ENCODE peak calls at places on chromosomes 16 and 17, in four cellular contexts. One of them, this sample, is unnamed.

GRCh38 chr17:55842405-55843158 is 91.7 kb downstream of the PCTP start:
- DNase-seq in progenitor cell of endocrine pancreas: no peak
- DNase-seq in fibroblast of pulmonary artery: no peak
- DNase-seq in endothelial cell: no peak
- DNase-seq in this sample: no peak

GRCh38 chr17:6035801-6036394 is 34.3 kb upstream of the WSCD1 start:
- DNase-seq in progenitor cell of endocrine pancreas: no peak
- DNase-seq in endothelial cell: no peak
- DNase-seq in fibroblast of pulmonary artery: no peak
- DNase-seq in this sample: no peak

GRCh38 chr16:87971933-87972332 is 20.7 kb downstream of the BANP start:
- DNase-seq in fibroblast of pulmonary artery: no peak
- DNase-seq in progenitor cell of endocrine pancreas: no peak
- DNase-seq in endothelial cell: no peak
- DNase-seq in this sample: no peak

GRCh38 chr16:89560413-89561194 is at the start of gene RPL13:
- DNase-seq in progenitor cell of endocrine pancreas: peak; percentile 84
- DNase-seq in fibroblast of pulmonary artery: peak; percentile 96
- DNase-seq in endothelial cell: peak; percentile 92
- DNase-seq in this sample: peak; percentile 98

GRCh38 chr17:10316986-10317834 is 55.6 kb downstream of the MYH13 start:
- DNase-seq in fibroblast of pulmonary artery: peak; percentile 53
- DNase-seq in progenitor cell of endocrine pancreas: peak; percentile 33
- DNase-seq in endothelial cell: peak; percentile 71
- DNase-seq in this sample: peak; percentile 64

GRCh38 chr17:73210002-73210678 is 17.3 kb downstream of the COG1 start:
- DNase-seq in progenitor cell of endocrine pancreas: no peak
- DNase-seq in endothelial cell: no peak
- DNase-seq in fibroblast of pulmonary artery: peak; percentile 22
- DNase-seq in this sample: peak; percentile 37

GRCh38 chr17:35002876-35003551 is 22.7 kb downstream of the LIG3 start:
- DNase-seq in progenitor cell of endocrine pancreas: no peak
- DNase-seq in fibroblast of pulmonary artery: peak; percentile 38
- DNase-seq in endothelial cell: no peak
- DNase-seq in this sample: no peak

GRCh38 chr16:22232277-22233049 is 26.4 kb downstream of the EEF2K start:
- DNase-seq in fibroblast of pulmonary artery: peak; percentile 25
- DNase-seq in endothelial cell: no peak
- DNase-seq in progenitor cell of endocrine pancreas: no peak
- DNase-seq in this sample: no peak

GRCh38 chr16:28546626-28547025 is 7.1 kb upstream of the SGF29 start:
- DNase-seq in endothelial cell: no peak
- DNase-seq in fibroblast of pulmonary artery: no peak
- DNase-seq in progenitor cell of endocrine pancreas: no peak
- DNase-seq in this sample: no peak

GRCh38 chr17:4476512-4477070 is 22.1 kb upstream of the SPNS2 start:
- DNase-seq in endothelial cell: no peak
- DNase-seq in fibroblast of pulmonary artery: no peak
- DNase-seq in progenitor cell of endocrine pancreas: no peak
- DNase-seq in this sample: no peak

GRCh38 chr16:77660311-77660710 is 62.0 kb upstream of the NUDT7 start:
- DNase-seq in progenitor cell of endocrine pancreas: no peak
- DNase-seq in endothelial cell: peak; percentile 16
- DNase-seq in fibroblast of pulmonary artery: peak; percentile 69
- DNase-seq in this sample: peak; percentile 55

GRCh38 chr16:4369006-4369766 is 2.5 kb upstream of the VASN start:
- DNase-seq in progenitor cell of endocrine pancreas: no peak
- DNase-seq in endothelial cell: no peak
- DNase-seq in fibroblast of pulmonary artery: no peak
- DNase-seq in this sample: no peak

GRCh38 chr16:77789646-77790370 is 1.4 kb downstream of the VAT1L start:
- DNase-seq in progenitor cell of endocrine pancreas: no peak
- DNase-seq in fibroblast of pulmonary artery: no peak
- DNase-seq in endothelial cell: no peak
- DNase-seq in this sample: no peak

GRCh38 chr16:23079683-23080221 is 69.5 kb downstream of the USP31 start:
- DNase-seq in progenitor cell of endocrine pancreas: no peak
- DNase-seq in endothelial cell: no peak
- DNase-seq in fibroblast of pulmonary artery: no peak
- DNase-seq in this sample: no peak

GRCh38 chr17:3973498-3974137 is 9.4 kb upstream of the ATP2A3 start:
- DNase-seq in fibroblast of pulmonary artery: no peak
- DNase-seq in endothelial cell: peak; percentile 5
- DNase-seq in progenitor cell of endocrine pancreas: no peak
- DNase-seq in this sample: no peak

GRCh38 chr17:63477471-63478440 is 895 bp downstream of the ACE start:
- DNase-seq in progenitor cell of endocrine pancreas: no peak
- DNase-seq in fibroblast of pulmonary artery: no peak
- DNase-seq in endothelial cell: peak; percentile 27
- DNase-seq in this sample: peak; percentile 76

GRCh38 chr16:67917140-67917851 is 14.4 kb downstream of the CTRL start:
- DNase-seq in endothelial cell: no peak
- DNase-seq in progenitor cell of endocrine pancreas: no peak
- DNase-seq in fibroblast of pulmonary artery: no peak
- DNase-seq in this sample: no peak

GRCh38 chr17:29514792-29515191 is 52.0 kb downstream of the ABHD15 start:
- DNase-seq in progenitor cell of endocrine pancreas: no peak
- DNase-seq in endothelial cell: no peak
- DNase-seq in fibroblast of pulmonary artery: peak; percentile 26
- DNase-seq in this sample: no peak

GRCh38 chr17:29003289-29003688 is 2.5 kb downstream of the SEZ6 start:
- DNase-seq in progenitor cell of endocrine pancreas: no peak
- DNase-seq in endothelial cell: no peak
- DNase-seq in fibroblast of pulmonary artery: no peak
- DNase-seq in this sample: no peak

GRCh38 chr16:5143761-5144620 is 46.4 kb upstream of the EEF2KMT start:
- DNase-seq in endothelial cell: no peak
- DNase-seq in progenitor cell of endocrine pancreas: no peak
- DNase-seq in fibroblast of pulmonary artery: no peak
- DNase-seq in this sample: no peak

GRCh38 chr16:58040496-58040846 is 14.9 kb downstream of the MMP15 start:
- DNase-seq in fibroblast of pulmonary artery: no peak
- DNase-seq in progenitor cell of endocrine pancreas: no peak
- DNase-seq in endothelial cell: no peak
- DNase-seq in this sample: no peak

GRCh38 chr16:12497558-12497957 is 306.1 kb downstream of the CPPED1 start:
- DNase-seq in endothelial cell: no peak
- DNase-seq in fibroblast of pulmonary artery: no peak
- DNase-seq in progenitor cell of endocrine pancreas: no peak
- DNase-seq in this sample: no peak

GRCh38 chr17:38403491-38403890 is 24.8 kb upstream of the ARHGAP23 start:
- DNase-seq in fibroblast of pulmonary artery: peak; percentile 28
- DNase-seq in progenitor cell of endocrine pancreas: no peak
- DNase-seq in endothelial cell: no peak
- DNase-seq in this sample: no peak

GRCh38 chr17:77127735-77128361 is 12.9 kb upstream of the SEC14L1 start:
- DNase-seq in fibroblast of pulmonary artery: no peak
- DNase-seq in progenitor cell of endocrine pancreas: no peak
- DNase-seq in endothelial cell: no peak
- DNase-seq in this sample: no peak

GRCh38 chr17:36608794-36609497 is 7.6 kb downstream of the MRM1 start:
- DNase-seq in progenitor cell of endocrine pancreas: peak; percentile 40
- DNase-seq in endothelial cell: peak; percentile 40
- DNase-seq in fibroblast of pulmonary artery: peak; percentile 79
- DNase-seq in this sample: peak; percentile 32

GRCh38 chr16:19881028-19881427 is 3.6 kb downstream of the GPRC5B start:
- DNase-seq in endothelial cell: no peak
- DNase-seq in progenitor cell of endocrine pancreas: no peak
- DNase-seq in fibroblast of pulmonary artery: no peak
- DNase-seq in this sample: no peak

GRCh38 chr17:55086635-55087058 is 118.1 kb downstream of the STXBP4 start:
- DNase-seq in progenitor cell of endocrine pancreas: no peak
- DNase-seq in fibroblast of pulmonary artery: peak; percentile 93
- DNase-seq in endothelial cell: no peak
- DNase-seq in this sample: peak; percentile 68

GRCh38 chr16:71338193-71338592 is 20.3 kb upstream of the CALB2 start:
- DNase-seq in endothelial cell: no peak
- DNase-seq in progenitor cell of endocrine pancreas: no peak
- DNase-seq in fibroblast of pulmonary artery: no peak
- DNase-seq in this sample: no peak

GRCh38 chr17:33637534-33637933 is 344.4 kb upstream of the ASIC2 start:
- DNase-seq in fibroblast of pulmonary artery: no peak
- DNase-seq in progenitor cell of endocrine pancreas: no peak
- DNase-seq in endothelial cell: no peak
- DNase-seq in this sample: no peak

GRCh38 chr16:75029854-75030253 is 31.0 kb downstream of the ZNRF1 start:
- DNase-seq in fibroblast of pulmonary artery: peak; percentile 43
- DNase-seq in endothelial cell: no peak
- DNase-seq in progenitor cell of endocrine pancreas: no peak
- DNase-seq in this sample: no peak

DNA sequence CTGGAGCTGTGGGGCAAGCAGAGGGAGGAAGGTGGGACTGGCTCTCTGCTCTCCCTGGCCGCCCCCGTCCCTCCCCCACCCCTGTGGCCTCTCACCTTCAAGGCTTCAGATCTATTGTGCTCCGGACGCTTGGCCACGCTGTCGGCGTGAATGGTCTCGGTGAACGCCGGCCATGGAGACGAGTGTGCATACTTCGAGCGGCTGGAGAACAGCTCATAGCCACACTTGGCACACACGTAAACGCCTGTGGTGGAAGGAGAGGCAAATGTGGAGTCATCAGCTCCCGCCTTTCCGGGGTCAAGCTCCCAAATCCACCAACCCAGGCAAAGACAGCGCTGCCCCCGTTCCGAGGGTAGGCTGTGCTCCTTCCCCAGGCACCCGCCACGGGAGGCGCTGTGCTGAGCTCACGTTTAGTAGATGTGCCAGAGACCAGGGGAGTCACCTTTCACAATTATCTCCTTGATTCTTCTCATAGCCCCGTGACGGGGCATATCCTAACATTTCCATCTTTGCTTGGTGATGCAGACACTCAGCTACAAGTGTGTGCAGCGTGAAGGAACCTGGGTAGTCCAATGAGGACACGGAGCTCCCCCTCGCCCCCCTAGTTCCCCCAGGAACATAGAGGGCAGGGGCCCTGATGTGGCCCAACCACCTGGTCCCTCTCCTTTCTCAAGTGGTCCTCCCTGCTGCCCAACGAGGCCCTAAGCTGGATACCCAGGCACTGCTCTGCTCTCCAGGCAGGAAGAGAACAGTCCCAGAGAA is 1.7 kb downstream of the MSRB1 start:
- DNase-seq in endothelial cell: peak; percentile 49
- DNase-seq in progenitor cell of endocrine pancreas: no peak
- DNase-seq in fibroblast of pulmonary artery: no peak
- DNase-seq in this sample: no peak
- TF ChIP-seq CTCF in endothelial cell: peak; percentile 14
- TF ChIP-seq CTCF in progenitor cell of endocrine pancreas: peak; percentile 17
- TF ChIP-seq CTCF in fibroblast of pulmonary artery: no peak
- TF ChIP-seq CTCF in this sample: no peak

DNA sequence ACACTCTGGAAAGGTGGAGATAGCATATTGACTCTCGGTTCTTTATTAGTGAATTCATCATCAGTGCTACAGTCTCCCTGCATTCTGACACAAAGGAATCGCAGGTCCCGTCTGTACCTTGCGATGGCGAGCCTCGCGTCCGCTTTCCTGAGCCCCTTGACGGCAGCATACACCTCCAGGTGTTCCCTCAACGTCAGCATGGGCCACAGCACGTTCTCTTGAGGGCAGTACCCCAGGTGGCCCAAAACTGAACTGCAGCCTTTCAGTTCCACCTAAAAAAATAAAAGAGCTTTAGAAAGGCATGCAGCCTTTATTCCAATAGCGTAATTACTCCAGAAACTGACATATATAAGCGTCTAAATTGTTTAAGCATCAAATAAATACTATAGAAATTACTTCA is 24.2 kb upstream of the ABCA9 start:
- DNase-seq in progenitor cell of endocrine pancreas: peak; percentile 22
- DNase-seq in endothelial cell: peak; percentile 21
- DNase-seq in fibroblast of pulmonary artery: no peak
- DNase-seq in this sample: no peak
- TF ChIP-seq CTCF in progenitor cell of endocrine pancreas: peak; percentile 61
- TF ChIP-seq CTCF in endothelial cell: peak; percentile 86
- TF ChIP-seq CTCF in fibroblast of pulmonary artery: peak; percentile 40
- TF ChIP-seq CTCF in this sample: peak; percentile 33

GRCh38 chr16:17555176-17555575 is 84.4 kb upstream of the XYLT1 start:
- DNase-seq in endothelial cell: no peak
- DNase-seq in progenitor cell of endocrine pancreas: no peak
- DNase-seq in fibroblast of pulmonary artery: peak; percentile 21
- DNase-seq in this sample: no peak
- TF ChIP-seq CTCF in endothelial cell: no peak
- TF ChIP-seq CTCF in progenitor cell of endocrine pancreas: no peak
- TF ChIP-seq CTCF in fibroblast of pulmonary artery: no peak
- TF ChIP-seq CTCF in this sample: no peak

GRCh38 chr17:53950207-53950857 is 127.6 kb downstream of the KIF2B start:
- DNase-seq in endothelial cell: peak; percentile 27
- DNase-seq in fibroblast of pulmonary artery: no peak
- DNase-seq in progenitor cell of endocrine pancreas: no peak
- DNase-seq in this sample: peak; percentile 3
- TF ChIP-seq CTCF in endothelial cell: peak; percentile 30
- TF ChIP-seq CTCF in fibroblast of pulmonary artery: no peak
- TF ChIP-seq CTCF in progenitor cell of endocrine pancreas: peak; percentile 58
- TF ChIP-seq CTCF in this sample: peak; percentile 35

This sample was measured in A673.